ENCODE peak calls at places on chromosomes 7 and 10, in six cellular contexts. P is mesendoderm, F is H9, H is NT2/D1, L is GM23248, V is fibroblast of lung. U is an unnamed sample.

GRCh38 chr10:99619851-99620712 is at the start of gene SLC25A28:
- DNase-seq in F (peak), V (peak), P (peak), L (peak), H (peak), U (peak)

GRCh38 chr10:47368431-47369180 is 15.5 kb downstream of the ZNF488 start:
- DNase-seq in F (peak), V (no peak), L (no peak), P (no peak), H (no peak), U (no peak)

GRCh38 chr10:13453896-13454295 is 74.9 kb downstream of the BEND7 start:
- DNase-seq in H (no peak), F (no peak), P (no peak), V (no peak), L (no peak), U (no peak)

GRCh38 chr7:23396222-23396621 is 74.1 kb downstream of the IGF2BP3 start:
- DNase-seq in V (peak), L (peak), F (no peak), H (no peak), P (no peak), U (no peak)

GRCh38 chr7:65846008-65846570 is 26.8 kb upstream of the VKORC1L1 start:
- DNase-seq in V (no peak), H (no peak), F (no peak), L (no peak), P (no peak), U (no peak)

GRCh38 chr10:88831709-88832108 is 19.9 kb downstream of the ANKRD22 start:
- DNase-seq in V (no peak), H (no peak), F (no peak), L (no peak), P (peak), U (no peak)

GRCh38 chr7:18685961-18686360 is 190.4 kb downstream of the HDAC9 start:
- DNase-seq in L (peak), V (peak), H (no peak), F (no peak), P (no peak), U (no peak)

GRCh38 chr7:115678049-115678982 is 352.2 kb downstream of the TFEC start:
- DNase-seq in F (no peak), L (peak), V (peak), P (no peak), H (no peak), U (no peak)

GRCh38 chr10:101835406-101835805 is 8.2 kb downstream of the KCNIP2 start:
- DNase-seq in V (no peak), L (no peak), P (no peak), F (no peak), H (no peak), U (peak)

GRCh38 chr7:127667017-127667670 is 15.2 kb downstream of the SND1 start:
- DNase-seq in H (no peak), F (no peak), V (peak), P (no peak), L (peak), U (no peak)

GRCh38 chr7:32299133-32299702 is 191.0 kb downstream of the LSM5 start:
- DNase-seq in P (peak), V (no peak), H (no peak), F (peak), L (no peak), U (no peak)

GRCh38 chr10:49441488-49442476 is 45.9 kb upstream of the DRGX start:
- DNase-seq in H (no peak), L (no peak), V (no peak), P (no peak), F (no peak), U (no peak)

GRCh38 chr10:33114451-33114944 is 156.5 kb upstream of the ITGB1 start:
- DNase-seq in V (peak), H (no peak), F (no peak), L (peak), P (no peak), U (no peak)

GRCh38 chr10:36759111-36759805 is 366.1 kb upstream of the ANKRD30A start:
- DNase-seq in F (no peak), V (peak), H (no peak), P (no peak), L (peak), U (no peak)

GRCh38 chr10:76942556-76943416 is 694.8 kb downstream of the KCNMA1 start:
- DNase-seq in P (peak), V (no peak), F (no peak), H (no peak), L (peak), U (no peak)

GRCh38 chr10:59303018-59303417 is 59.3 kb downstream of the FAM13C start:
- DNase-seq in V (no peak), L (no peak), P (peak), H (no peak), F (no peak), U (no peak)

GRCh38 chr7:130803127-130803526 is 69.1 kb upstream of the KLF14 start:
- DNase-seq in L (no peak), H (no peak), F (no peak), P (no peak), V (no peak), U (no peak)

GRCh38 chr7:78587443-78588044 is 789.0 kb downstream of the PHTF2 start:
- DNase-seq in F (no peak), P (peak), H (no peak), L (peak), V (peak), U (no peak)

GRCh38 chr7:126605553-126605952 is 647.2 kb downstream of the GRM8 start:
- DNase-seq in L (no peak), H (no peak), P (no peak), F (no peak), V (no peak), U (no peak)

GRCh38 chr10:22053048-22053447 is 49.5 kb upstream of the DNAJC1 start:
- DNase-seq in V (no peak), L (no peak), H (no peak), F (no peak), P (peak), U (no peak)

GRCh38 chr7:11427686-11428273 is 404.2 kb downstream of the THSD7A start:
- DNase-seq in V (peak), H (peak), L (peak), P (peak), F (no peak), U (peak)

GRCh38 chr7:131355917-131356777 is 28.5 kb downstream of the MKLN1 start:
- DNase-seq in P (no peak), F (no peak), H (no peak), L (no peak), V (peak), U (no peak)

GRCh38 chr10:125163803-125164202 is 3.4 kb upstream of the CTBP2 start:
- DNase-seq in L (no peak), V (no peak), H (no peak), P (no peak), F (no peak), U (no peak)

GRCh38 chr10:48958598-48959200 is 19.1 kb upstream of the LRRC18 start:
- DNase-seq in P (no peak), F (no peak), L (no peak), H (no peak), V (no peak), U (no peak)

GRCh38 chr7:134865001-134865845 is 85.8 kb downstream of the CALD1 start:
- DNase-seq in F (no peak), H (peak), L (peak), V (peak), P (peak), U (no peak)

GRCh38 chr7:82204694-82205093 is 238.9 kb downstream of the CACNA2D1 start:
- DNase-seq in H (no peak), P (no peak), V (peak), L (peak), F (no peak), U (no peak)

GRCh38 chr7:23106491-23106800 is 861 bp downstream of the KLHL7 start:
- DNase-seq in P (no peak), F (no peak), V (peak), L (no peak), H (no peak), U (no peak)

GRCh38 chr10:111612273-111612672 is 535.4 kb downstream of the ADRA2A start:
- DNase-seq in F (no peak), H (no peak), P (no peak), V (no peak), L (no peak), U (no peak)

GRCh38 chr10:71449026-71449425 is 52.3 kb downstream of the CDH23 start:
- DNase-seq in F (no peak), L (no peak), H (no peak), V (no peak), P (no peak), U (no peak)

GRCh38 chr7:137579913-137580640 is 236.5 kb upstream of the PTN start:
- DNase-seq in V (peak), H (no peak), F (no peak), P (no peak), L (peak), U (no peak)

GRCh38 chr10:101224910-101225823 is 4.1 kb downstream of the LBX1 start:
- DNase-seq in H (no peak), F (peak), V (no peak), L (no peak), P (peak), U (no peak)

GRCh38 chr10:68047554-68048327 is 27.3 kb downstream of the HERC4 start:
- DNase-seq in P (no peak), V (no peak), F (no peak), L (peak), H (no peak), U (no peak)

GRCh38 chr10:126661841-126662520 is 8.5 kb downstream of the C10orf90 start:
- DNase-seq in P (no peak), V (peak), H (no peak), F (no peak), L (peak), U (no peak)

GRCh38 chr7:106346678-106347217 is 62.0 kb upstream of the NAMPT start:
- DNase-seq in P (no peak), H (no peak), F (no peak), V (peak), L (peak), U (no peak)

GRCh38 chr7:98250789-98251188 is 1.2 kb downstream of the TECPR1 start:
- DNase-seq in P (peak), V (no peak), H (no peak), L (no peak), F (no peak), U (peak)

GRCh38 chr7:11911900-11912299 is 79.9 kb upstream of the THSD7A start:
- DNase-seq in L (no peak), V (no peak), P (peak), F (no peak), H (peak), U (no peak)

GRCh38 chr7:38368191-38368605 is 94.8 kb upstream of the TARP start:
- DNase-seq in L (peak), V (peak), F (peak), P (peak), H (peak), U (peak)
- H3K9ac ChIP-seq in L (no peak), V (no peak), F (no peak), P (no peak), H (no peak), U (no peak)

GRCh38 chr7:26471676-26472075 is 180.0 kb downstream of the SNX10 start:
- DNase-seq in P (no peak), L (no peak), F (no peak), H (no peak), V (no peak), U (no peak)

GRCh38 chr7:26467104-26467503 is 175.4 kb downstream of the SNX10 start:
- DNase-seq in H (no peak), L (no peak), V (no peak), P (no peak), F (no peak), U (no peak)

GRCh38 chr7:26466007-26466406 is 174.3 kb downstream of the SNX10 start:
- DNase-seq in L (no peak), H (no peak), F (no peak), V (no peak), P (no peak), U (no peak)

GRCh38 chr7:26468625-26469024 is 177.0 kb downstream of the SNX10 start:
- DNase-seq in P (no peak), H (no peak), L (no peak), F (no peak), V (no peak), U (no peak)

DNA sequence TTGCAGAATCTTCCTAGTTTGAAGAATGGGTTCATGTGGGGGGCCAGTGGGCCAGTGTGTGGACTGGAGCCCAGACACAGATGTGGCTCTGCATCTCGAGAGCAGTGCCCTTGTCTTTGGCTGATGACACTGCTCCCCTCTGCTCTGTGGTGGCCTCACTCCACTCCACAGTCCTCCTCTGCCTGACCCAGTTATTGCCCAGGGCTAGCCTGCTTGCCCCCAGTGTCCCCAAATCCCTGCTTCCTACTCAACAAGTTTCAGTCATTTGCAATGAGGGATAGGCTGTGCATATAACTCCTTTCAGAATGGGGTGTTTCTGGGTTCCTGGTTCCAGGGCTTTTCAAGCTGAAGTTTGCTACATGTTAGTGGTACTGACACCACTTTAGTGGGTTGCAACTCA is 177.5 kb downstream of the SNX10 start:
- DNase-seq in F (no peak), P (no peak), H (no peak), V (no peak), L (no peak), U (no peak)
- H3K9ac ChIP-seq in F (no peak), P (no peak), H (no peak), V (no peak), L (no peak), U (no peak)

GRCh38 chr10:29535778-29536459 is 98.9 kb downstream of the SVIL start:
- DNase-seq in F (no peak), L (no peak), P (no peak), H (no peak), V (no peak), U (no peak)
- H3K9ac ChIP-seq in F (no peak), L (peak), P (no peak), H (no peak), V (no peak), U (no peak)

DNA sequence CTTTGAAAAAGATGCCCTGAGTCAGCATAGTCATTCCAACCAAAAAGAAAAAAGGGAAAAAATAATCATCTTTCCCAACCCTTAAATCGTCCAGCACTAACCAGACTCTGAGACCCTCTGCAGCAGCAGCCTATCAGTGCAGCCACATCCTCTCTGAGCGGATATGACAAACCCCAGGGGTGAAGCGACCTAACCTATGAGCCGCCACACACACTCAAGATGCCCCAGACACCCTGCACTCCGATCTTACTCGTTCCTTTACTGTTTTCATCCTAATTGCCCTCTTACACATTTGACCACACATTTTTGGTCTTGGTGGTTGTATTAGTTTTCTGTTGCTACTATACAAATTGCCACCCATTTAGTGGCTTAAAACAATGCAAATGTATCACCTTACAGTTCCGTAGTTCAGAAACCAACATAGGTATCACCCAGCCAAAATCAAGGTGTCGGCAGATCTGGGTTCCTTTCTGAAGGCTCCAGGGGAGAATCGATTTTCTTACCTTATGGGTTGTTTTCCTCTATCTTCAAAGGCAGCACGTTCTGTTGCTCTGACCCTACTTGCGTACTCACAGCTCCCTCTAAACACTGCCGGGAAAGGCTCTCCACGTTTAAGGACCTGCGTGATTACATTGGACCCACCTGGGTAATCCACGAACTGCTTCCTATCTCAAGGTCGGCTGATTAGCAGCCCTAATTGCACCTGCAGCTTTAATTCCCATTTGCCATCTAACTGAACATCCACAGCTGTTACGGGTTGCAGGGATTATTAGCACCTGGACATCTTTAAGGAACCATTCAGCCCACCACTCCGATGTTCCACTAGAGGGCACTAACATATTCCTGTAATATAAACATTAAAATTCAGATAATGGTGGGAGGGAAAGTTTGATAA is 37.3 kb upstream of the PRSS1 start:
- DNase-seq in L (peak), P (peak), V (peak), H (no peak), F (no peak), U (peak)
- H3K9ac ChIP-seq in L (no peak), P (no peak), V (no peak), H (no peak), F (no peak), U (no peak)

GRCh38 chr10:3807221-3807927 is 22.4 kb upstream of the KLF6 start:
- DNase-seq in H (no peak), F (no peak), L (no peak), V (no peak), P (no peak), U (no peak)

GRCh38 chr10:3805791-3806381 is 20.9 kb upstream of the KLF6 start:
- DNase-seq in H (no peak), P (peak), F (peak), L (peak), V (peak), U (peak)

GRCh38 chr10:3805227-3805790 is 20.3 kb upstream of the KLF6 start:
- DNase-seq in F (no peak), V (peak), H (no peak), L (peak), P (no peak), U (peak)

GRCh38 chr10:3807928-3808496 is 23.0 kb upstream of the KLF6 start:
- DNase-seq in L (no peak), P (no peak), F (no peak), H (no peak), V (no peak), U (no peak)

GRCh38 chr10:3806603-3807002 is 21.6 kb upstream of the KLF6 start:
- DNase-seq in L (peak), V (peak), H (no peak), F (no peak), P (peak), U (no peak)
- H3K9ac ChIP-seq in L (peak), V (peak), H (no peak), F (no peak), P (no peak), U (no peak)

U was measured in K562.